ENCODE peak calls at places on chromosome 21, in ten cellular contexts. One of them, this sample, is unnamed.

GRCh38 chr21:26715878-26716506 is 129.2 kb downstream of the ADAMTS1 start:
- DNase-seq in fibroblast of the aortic adventitia: peak
- DNase-seq in RWPE1: peak
- DNase-seq in GM12865: peak
- DNase-seq in omental fat pad: no peak
- DNase-seq in glutamatergic neuron: peak
- DNase-seq in heart right ventricle: peak
- DNase-seq in CD8-positive, alpha-beta T cell: no peak
- DNase-seq in fibroblast of villous mesenchyme: peak
- DNase-seq in A673: peak
- DNase-seq in this sample: peak

GRCh38 chr21:36487641-36488307 is 7.9 kb upstream of the CLDN14 start:
- DNase-seq in GM12865: no peak
- DNase-seq in CD8-positive, alpha-beta T cell: no peak
- DNase-seq in fibroblast of the aortic adventitia: peak
- DNase-seq in omental fat pad: no peak
- DNase-seq in fibroblast of villous mesenchyme: no peak
- DNase-seq in heart right ventricle: no peak
- DNase-seq in glutamatergic neuron: no peak
- DNase-seq in RWPE1: peak
- DNase-seq in A673: peak
- DNase-seq in this sample: no peak

GRCh38 chr21:32712043-32712442 is 15.8 kb downstream of the SYNJ1 start:
- DNase-seq in glutamatergic neuron: no peak
- DNase-seq in fibroblast of the aortic adventitia: no peak
- DNase-seq in heart right ventricle: no peak
- DNase-seq in fibroblast of villous mesenchyme: no peak
- DNase-seq in omental fat pad: no peak
- DNase-seq in RWPE1: no peak
- DNase-seq in GM12865: peak
- DNase-seq in CD8-positive, alpha-beta T cell: no peak
- DNase-seq in A673: no peak
- DNase-seq in this sample: peak

GRCh38 chr21:35479529-35479928 is 430.4 kb upstream of the RUNX1 start:
- DNase-seq in CD8-positive, alpha-beta T cell: no peak
- DNase-seq in A673: no peak
- DNase-seq in RWPE1: no peak
- DNase-seq in fibroblast of villous mesenchyme: no peak
- DNase-seq in omental fat pad: no peak
- DNase-seq in GM12865: no peak
- DNase-seq in glutamatergic neuron: no peak
- DNase-seq in fibroblast of the aortic adventitia: no peak
- DNase-seq in heart right ventricle: no peak
- DNase-seq in this sample: no peak

GRCh38 chr21:14901482-14901958 is 163.3 kb downstream of the NRIP1 start:
- DNase-seq in glutamatergic neuron: no peak
- DNase-seq in RWPE1: peak
- DNase-seq in heart right ventricle: no peak
- DNase-seq in CD8-positive, alpha-beta T cell: no peak
- DNase-seq in fibroblast of the aortic adventitia: peak
- DNase-seq in omental fat pad: no peak
- DNase-seq in fibroblast of villous mesenchyme: peak
- DNase-seq in GM12865: peak
- DNase-seq in A673: no peak
- DNase-seq in this sample: peak

GRCh38 chr21:45087022-45087823 is 12.8 kb downstream of the ADARB1 start:
- DNase-seq in RWPE1: no peak
- DNase-seq in CD8-positive, alpha-beta T cell: peak
- DNase-seq in heart right ventricle: no peak
- DNase-seq in fibroblast of the aortic adventitia: no peak
- DNase-seq in fibroblast of villous mesenchyme: peak
- DNase-seq in omental fat pad: no peak
- DNase-seq in glutamatergic neuron: no peak
- DNase-seq in GM12865: no peak
- DNase-seq in A673: no peak
- DNase-seq in this sample: no peak

GRCh38 chr21:45026066-45026745 is 48.2 kb upstream of the ADARB1 start:
- DNase-seq in fibroblast of the aortic adventitia: no peak
- DNase-seq in A673: no peak
- DNase-seq in fibroblast of villous mesenchyme: no peak
- DNase-seq in CD8-positive, alpha-beta T cell: no peak
- DNase-seq in glutamatergic neuron: no peak
- DNase-seq in heart right ventricle: no peak
- DNase-seq in RWPE1: no peak
- DNase-seq in GM12865: no peak
- DNase-seq in omental fat pad: no peak
- DNase-seq in this sample: no peak

GRCh38 chr21:25281134-25281533 is 326.1 kb downstream of the MRPL39 start:
- DNase-seq in omental fat pad: no peak
- DNase-seq in heart right ventricle: no peak
- DNase-seq in glutamatergic neuron: no peak
- DNase-seq in fibroblast of villous mesenchyme: no peak
- DNase-seq in fibroblast of the aortic adventitia: no peak
- DNase-seq in GM12865: no peak
- DNase-seq in CD8-positive, alpha-beta T cell: no peak
- DNase-seq in A673: no peak
- DNase-seq in RWPE1: no peak
- DNase-seq in this sample: no peak

GRCh38 chr21:26962516-26963305 is 4.2 kb downstream of the ADAMTS5 start:
- DNase-seq in heart right ventricle: no peak
- DNase-seq in fibroblast of villous mesenchyme: peak
- DNase-seq in fibroblast of the aortic adventitia: peak
- DNase-seq in A673: peak
- DNase-seq in RWPE1: no peak
- DNase-seq in CD8-positive, alpha-beta T cell: no peak
- DNase-seq in GM12865: no peak
- DNase-seq in glutamatergic neuron: no peak
- DNase-seq in omental fat pad: no peak
- DNase-seq in this sample: no peak

GRCh38 chr21:27190601-27191000 is 223.7 kb upstream of the ADAMTS5 start:
- DNase-seq in glutamatergic neuron: no peak
- DNase-seq in A673: no peak
- DNase-seq in heart right ventricle: no peak
- DNase-seq in fibroblast of the aortic adventitia: peak
- DNase-seq in fibroblast of villous mesenchyme: peak
- DNase-seq in CD8-positive, alpha-beta T cell: no peak
- DNase-seq in GM12865: no peak
- DNase-seq in RWPE1: no peak
- DNase-seq in omental fat pad: no peak
- DNase-seq in this sample: no peak

GRCh38 chr21:36321325-36322082 is 1.5 kb downstream of the MORC3 start:
- DNase-seq in A673: peak
- DNase-seq in omental fat pad: no peak
- DNase-seq in CD8-positive, alpha-beta T cell: no peak
- DNase-seq in GM12865: peak
- DNase-seq in fibroblast of villous mesenchyme: peak
- DNase-seq in glutamatergic neuron: peak
- DNase-seq in RWPE1: no peak
- DNase-seq in heart right ventricle: peak
- DNase-seq in fibroblast of the aortic adventitia: peak
- DNase-seq in this sample: no peak

GRCh38 chr21:33025471-33026298 is at the start of gene OLIG2:
- DNase-seq in heart right ventricle: no peak
- DNase-seq in A673: peak
- DNase-seq in CD8-positive, alpha-beta T cell: no peak
- DNase-seq in omental fat pad: no peak
- DNase-seq in fibroblast of the aortic adventitia: no peak
- DNase-seq in glutamatergic neuron: peak
- DNase-seq in RWPE1: no peak
- DNase-seq in fibroblast of villous mesenchyme: peak
- DNase-seq in GM12865: no peak
- DNase-seq in this sample: peak

GRCh38 chr21:31988492-31989285 is 115.9 kb downstream of the HUNK start:
- DNase-seq in fibroblast of the aortic adventitia: no peak
- DNase-seq in GM12865: no peak
- DNase-seq in CD8-positive, alpha-beta T cell: no peak
- DNase-seq in fibroblast of villous mesenchyme: no peak
- DNase-seq in heart right ventricle: no peak
- DNase-seq in RWPE1: no peak
- DNase-seq in A673: peak
- DNase-seq in omental fat pad: no peak
- DNase-seq in glutamatergic neuron: no peak
- DNase-seq in this sample: no peak

GRCh38 chr21:29753216-29753615 is 186.6 kb downstream of the GRIK1 start:
- DNase-seq in A673: no peak
- DNase-seq in GM12865: no peak
- DNase-seq in fibroblast of the aortic adventitia: peak
- DNase-seq in heart right ventricle: no peak
- DNase-seq in omental fat pad: no peak
- DNase-seq in fibroblast of villous mesenchyme: peak
- DNase-seq in glutamatergic neuron: no peak
- DNase-seq in RWPE1: no peak
- DNase-seq in CD8-positive, alpha-beta T cell: no peak
- DNase-seq in this sample: no peak

GRCh38 chr21:35359076-35359475 is 310.0 kb upstream of the RUNX1 start:
- DNase-seq in CD8-positive, alpha-beta T cell: no peak
- DNase-seq in RWPE1: no peak
- DNase-seq in fibroblast of villous mesenchyme: no peak
- DNase-seq in fibroblast of the aortic adventitia: no peak
- DNase-seq in heart right ventricle: no peak
- DNase-seq in GM12865: no peak
- DNase-seq in A673: no peak
- DNase-seq in glutamatergic neuron: no peak
- DNase-seq in omental fat pad: no peak
- DNase-seq in this sample: no peak

GRCh38 chr21:31577280-31577679 is 82.2 kb upstream of the SOD1 start:
- DNase-seq in GM12865: no peak
- DNase-seq in A673: no peak
- DNase-seq in CD8-positive, alpha-beta T cell: no peak
- DNase-seq in heart right ventricle: no peak
- DNase-seq in fibroblast of the aortic adventitia: no peak
- DNase-seq in fibroblast of villous mesenchyme: no peak
- DNase-seq in omental fat pad: no peak
- DNase-seq in glutamatergic neuron: no peak
- DNase-seq in RWPE1: no peak
- DNase-seq in this sample: no peak

GRCh38 chr21:26116456-26117011 is 54.0 kb downstream of the APP start:
- DNase-seq in A673: peak
- DNase-seq in CD8-positive, alpha-beta T cell: no peak
- DNase-seq in RWPE1: no peak
- DNase-seq in fibroblast of villous mesenchyme: peak
- DNase-seq in fibroblast of the aortic adventitia: peak
- DNase-seq in glutamatergic neuron: no peak
- DNase-seq in heart right ventricle: no peak
- DNase-seq in omental fat pad: no peak
- DNase-seq in GM12865: no peak
- DNase-seq in this sample: no peak

GRCh38 chr21:31184462-31184861 is 146.2 kb upstream of the KRTAP19-8 start:
- DNase-seq in omental fat pad: no peak
- DNase-seq in RWPE1: no peak
- DNase-seq in fibroblast of the aortic adventitia: no peak
- DNase-seq in A673: no peak
- DNase-seq in GM12865: no peak
- DNase-seq in glutamatergic neuron: no peak
- DNase-seq in CD8-positive, alpha-beta T cell: peak
- DNase-seq in fibroblast of villous mesenchyme: no peak
- DNase-seq in heart right ventricle: no peak
- DNase-seq in this sample: peak

GRCh38 chr21:44444286-44444931 is 10.9 kb upstream of the LRRC3 start:
- DNase-seq in glutamatergic neuron: no peak
- DNase-seq in omental fat pad: no peak
- DNase-seq in fibroblast of villous mesenchyme: no peak
- DNase-seq in GM12865: no peak
- DNase-seq in A673: no peak
- DNase-seq in fibroblast of the aortic adventitia: no peak
- DNase-seq in CD8-positive, alpha-beta T cell: no peak
- DNase-seq in heart right ventricle: no peak
- DNase-seq in RWPE1: no peak
- DNase-seq in this sample: no peak

GRCh38 chr21:42411197-42411869 is 7.6 kb downstream of the UBASH3A start:
- DNase-seq in CD8-positive, alpha-beta T cell: no peak
- DNase-seq in omental fat pad: no peak
- DNase-seq in fibroblast of the aortic adventitia: no peak
- DNase-seq in heart right ventricle: no peak
- DNase-seq in RWPE1: no peak
- DNase-seq in A673: peak
- DNase-seq in fibroblast of villous mesenchyme: no peak
- DNase-seq in GM12865: no peak
- DNase-seq in glutamatergic neuron: peak
- DNase-seq in this sample: no peak
- TF ChIP-seq CTCF in CD8-positive, alpha-beta T cell: no peak
- TF ChIP-seq CTCF in omental fat pad: no peak
- TF ChIP-seq CTCF in fibroblast of the aortic adventitia: no peak
- TF ChIP-seq CTCF in heart right ventricle: no peak
- TF ChIP-seq CTCF in RWPE1: no peak
- TF ChIP-seq CTCF in A673: peak
- TF ChIP-seq CTCF in fibroblast of villous mesenchyme: no peak
- TF ChIP-seq CTCF in GM12865: no peak
- TF ChIP-seq CTCF in glutamatergic neuron: no peak
- TF ChIP-seq CTCF in this sample: peak

DNA sequence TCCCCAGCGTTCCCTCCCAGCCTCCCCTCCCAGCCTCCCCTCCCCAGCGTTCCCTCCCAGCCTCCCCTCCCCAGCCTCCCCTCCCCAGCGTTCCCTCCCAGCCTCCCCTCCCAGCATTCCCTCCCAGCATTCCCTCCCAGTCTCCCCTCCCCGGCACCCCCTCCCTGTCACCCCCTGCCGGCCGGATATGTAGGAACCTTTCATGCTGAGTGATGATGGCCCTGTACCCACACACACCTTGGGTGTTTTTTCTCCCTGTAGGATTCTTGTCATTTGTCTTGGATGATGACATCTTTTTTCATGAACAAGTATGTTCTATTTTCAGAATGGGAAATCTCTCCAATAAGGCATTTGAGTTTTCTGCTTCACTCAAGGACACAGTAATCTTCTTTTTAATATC is 19.6 kb downstream of the FTCD start:
- DNase-seq in heart right ventricle: no peak
- DNase-seq in omental fat pad: no peak
- DNase-seq in fibroblast of villous mesenchyme: no peak
- DNase-seq in RWPE1: no peak
- DNase-seq in A673: no peak
- DNase-seq in glutamatergic neuron: no peak
- DNase-seq in fibroblast of the aortic adventitia: no peak
- DNase-seq in CD8-positive, alpha-beta T cell: no peak
- DNase-seq in GM12865: no peak
- DNase-seq in this sample: no peak
- TF ChIP-seq CTCF in heart right ventricle: no peak
- TF ChIP-seq CTCF in omental fat pad: no peak
- TF ChIP-seq CTCF in fibroblast of villous mesenchyme: no peak
- TF ChIP-seq CTCF in RWPE1: no peak
- TF ChIP-seq CTCF in A673: peak
- TF ChIP-seq CTCF in glutamatergic neuron: no peak
- TF ChIP-seq CTCF in fibroblast of the aortic adventitia: peak
- TF ChIP-seq CTCF in CD8-positive, alpha-beta T cell: no peak
- TF ChIP-seq CTCF in GM12865: no peak
- TF ChIP-seq CTCF in this sample: no peak

GRCh38 chr21:39336457-39337008 is 12.4 kb downstream of the HMGN1 start:
- DNase-seq in GM12865: no peak
- DNase-seq in fibroblast of villous mesenchyme: no peak
- DNase-seq in fibroblast of the aortic adventitia: no peak
- DNase-seq in CD8-positive, alpha-beta T cell: no peak
- DNase-seq in A673: no peak
- DNase-seq in RWPE1: no peak
- DNase-seq in omental fat pad: no peak
- DNase-seq in heart right ventricle: no peak
- DNase-seq in glutamatergic neuron: no peak
- DNase-seq in this sample: no peak
- TF ChIP-seq CTCF in GM12865: no peak
- TF ChIP-seq CTCF in fibroblast of villous mesenchyme: peak
- TF ChIP-seq CTCF in fibroblast of the aortic adventitia: no peak
- TF ChIP-seq CTCF in CD8-positive, alpha-beta T cell: no peak
- TF ChIP-seq CTCF in A673: no peak
- TF ChIP-seq CTCF in RWPE1: no peak
- TF ChIP-seq CTCF in omental fat pad: no peak
- TF ChIP-seq CTCF in heart right ventricle: no peak
- TF ChIP-seq CTCF in glutamatergic neuron: no peak
- TF ChIP-seq CTCF in this sample: no peak

GRCh38 chr21:17611414-17612022 is 1.2 kb downstream of the BTG3 start:
- DNase-seq in heart right ventricle: peak
- DNase-seq in GM12865: peak
- DNase-seq in omental fat pad: peak
- DNase-seq in fibroblast of villous mesenchyme: peak
- DNase-seq in glutamatergic neuron: peak
- DNase-seq in RWPE1: peak
- DNase-seq in CD8-positive, alpha-beta T cell: peak
- DNase-seq in A673: peak
- DNase-seq in fibroblast of the aortic adventitia: peak
- DNase-seq in this sample: peak
- TF ChIP-seq CTCF in heart right ventricle: no peak
- TF ChIP-seq CTCF in GM12865: no peak
- TF ChIP-seq CTCF in omental fat pad: no peak
- TF ChIP-seq CTCF in fibroblast of villous mesenchyme: no peak
- TF ChIP-seq CTCF in glutamatergic neuron: no peak
- TF ChIP-seq CTCF in RWPE1: no peak
- TF ChIP-seq CTCF in CD8-positive, alpha-beta T cell: no peak
- TF ChIP-seq CTCF in A673: no peak
- TF ChIP-seq CTCF in fibroblast of the aortic adventitia: no peak
- TF ChIP-seq CTCF in this sample: no peak